ENCODE peak calls at places on chromosomes 2 and 18, in four cellular contexts. One of them, this sample, is unnamed.

GRCh38 chr2:239053801-239054503 is 206.1 kb downstream of the TWIST2 start:
- DNase-seq in left lobe of liver: no peak
- DNase-seq in body of pancreas: no peak
- DNase-seq in GM19239: no peak
- DNase-seq in this sample: no peak

GRCh38 chr2:60158262-60158661 is 395.2 kb downstream of the BCL11A start:
- DNase-seq in left lobe of liver: no peak
- DNase-seq in body of pancreas: no peak
- DNase-seq in GM19239: no peak
- DNase-seq in this sample: no peak

GRCh38 chr18:57846258-57846657 is 43.1 kb upstream of the ATP8B1 start:
- DNase-seq in GM19239: no peak
- DNase-seq in left lobe of liver: no peak
- DNase-seq in body of pancreas: peak
- DNase-seq in this sample: no peak

GRCh38 chr2:53490659-53491058 is 276.9 kb upstream of the CHAC2 start:
- DNase-seq in left lobe of liver: no peak
- DNase-seq in GM19239: no peak
- DNase-seq in body of pancreas: peak
- DNase-seq in this sample: no peak

GRCh38 chr2:85796549-85797262 is 42.9 kb downstream of the ATOH8 start:
- DNase-seq in left lobe of liver: no peak
- DNase-seq in GM19239: no peak
- DNase-seq in body of pancreas: no peak
- DNase-seq in this sample: no peak

GRCh38 chr2:152432206-152432653 is 97.3 kb downstream of the FMNL2 start:
- DNase-seq in GM19239: no peak
- DNase-seq in left lobe of liver: no peak
- DNase-seq in body of pancreas: no peak
- DNase-seq in this sample: no peak

GRCh38 chr2:98819350-98819749 is 88.4 kb upstream of the MGAT4A start:
- DNase-seq in GM19239: no peak
- DNase-seq in body of pancreas: no peak
- DNase-seq in left lobe of liver: no peak
- DNase-seq in this sample: no peak

GRCh38 chr18:58042826-58043362 is 1.1 kb upstream of the NEDD4L start:
- DNase-seq in GM19239: no peak
- DNase-seq in left lobe of liver: no peak
- DNase-seq in body of pancreas: no peak
- DNase-seq in this sample: no peak

GRCh38 chr18:44742741-44743311 is 62.1 kb downstream of the SETBP1 start:
- DNase-seq in body of pancreas: peak
- DNase-seq in left lobe of liver: no peak
- DNase-seq in GM19239: no peak
- DNase-seq in this sample: no peak

GRCh38 chr2:66984864-66985263 is 412.3 kb upstream of the ETAA1 start:
- DNase-seq in GM19239: no peak
- DNase-seq in body of pancreas: no peak
- DNase-seq in left lobe of liver: no peak
- DNase-seq in this sample: no peak